ENCODE peak calls at places on chromosomes 1 and 21, in five cellular contexts. One of them, this sample, is unnamed.

GRCh38 chr1:7667625-7668218 is 103.4 kb upstream of the VAMP3 start:
- DNase-seq in astrocyte of the spinal cord: peak; percentile 86
- DNase-seq in osteocyte: peak; percentile 98
- DNase-seq in left lung: peak; percentile 84
- DNase-seq in HFFc6: peak; percentile 85
- DNase-seq in this sample: peak; percentile 86

GRCh38 chr1:166166701-166167394 is at the start of gene FAM78B:
- DNase-seq in astrocyte of the spinal cord: peak; percentile 65
- DNase-seq in osteocyte: no peak
- DNase-seq in left lung: peak; percentile 51
- DNase-seq in HFFc6: no peak
- DNase-seq in this sample: peak; percentile 86

GRCh38 chr1:199490804-199491527 is 536.5 kb upstream of the NR5A2 start:
- DNase-seq in astrocyte of the spinal cord: peak; percentile 80
- DNase-seq in osteocyte: no peak
- DNase-seq in left lung: no peak
- DNase-seq in HFFc6: peak; percentile 51
- DNase-seq in this sample: peak; percentile 10

GRCh38 chr1:155569988-155570592 is 7.5 kb upstream of the ASH1L start:
- DNase-seq in astrocyte of the spinal cord: peak; percentile 28
- DNase-seq in osteocyte: no peak
- DNase-seq in left lung: no peak
- DNase-seq in HFFc6: no peak
- DNase-seq in this sample: peak; percentile 11

GRCh38 chr1:43370564-43370963 is 2.8 kb upstream of the ELOVL1 start:
- DNase-seq in astrocyte of the spinal cord: no peak
- DNase-seq in osteocyte: no peak
- DNase-seq in left lung: no peak
- DNase-seq in HFFc6: no peak
- DNase-seq in this sample: peak; percentile 73

GRCh38 chr1:3069491-3070303 is 694 bp downstream of the PRDM16 start:
- DNase-seq in astrocyte of the spinal cord: peak; percentile 65
- DNase-seq in osteocyte: no peak
- DNase-seq in left lung: peak; percentile 50
- DNase-seq in HFFc6: no peak
- DNase-seq in this sample: peak; percentile 67

GRCh38 chr21:42156690-42157605 is 62.0 kb upstream of the ABCG1 start:
- DNase-seq in astrocyte of the spinal cord: no peak
- DNase-seq in osteocyte: peak; percentile 78
- DNase-seq in left lung: no peak
- DNase-seq in HFFc6: no peak
- DNase-seq in this sample: no peak

GRCh38 chr1:178324003-178324402 is 172.8 kb downstream of the CLEC20A start:
- DNase-seq in astrocyte of the spinal cord: peak; percentile 15
- DNase-seq in osteocyte: no peak
- DNase-seq in left lung: no peak
- DNase-seq in HFFc6: no peak
- DNase-seq in this sample: no peak

GRCh38 chr1:150650193-150650592 is 20.8 kb upstream of the ENSA start:
- DNase-seq in astrocyte of the spinal cord: peak; percentile 8
- DNase-seq in osteocyte: no peak
- DNase-seq in left lung: no peak
- DNase-seq in HFFc6: no peak
- DNase-seq in this sample: no peak